ENCODE peak calls at places on chromosomes 12 and 14, in six cellular contexts. V is mesendoderm; I is A549; H is CD8-positive, alpha-beta memory T cell; C is sigmoid colon; F is right atrium auricular region. R is an unnamed sample.

GRCh38 chr12:102483466-102483865 is 3.1 kb upstream of the IGF1 start:
- DNase-seq in V (no peak), I (no peak), C (no peak), H (no peak), F (no peak), R (no peak)

GRCh38 chr12:111084172-111084571 is 163.8 kb upstream of the MYL2 start:
- DNase-seq in C (no peak), V (no peak), F (no peak), H (no peak), I (no peak), R (no peak)

GRCh38 chr12:50174971-50175715 is 8.0 kb upstream of the CERS5 start:
- DNase-seq in F (no peak), I (peak), H (peak), V (peak), C (no peak), R (no peak)

GRCh38 chr14:64601571-64601970 is 51.8 kb downstream of the PPP1R36 start:
- DNase-seq in F (no peak), V (no peak), I (no peak), H (no peak), C (no peak), R (no peak)

GRCh38 chr14:75522224-75522764 is at the start of gene BATF:
- DNase-seq in V (no peak), C (no peak), H (peak), I (no peak), F (no peak), R (no peak)

GRCh38 chr12:83408841-83409240 is 722.1 kb downstream of the TMTC2 start:
- DNase-seq in F (no peak), C (no peak), H (no peak), V (no peak), I (no peak), R (no peak)

GRCh38 chr14:104799657-104800599 is 973 bp upstream of the ZBTB42 start:
- DNase-seq in V (peak), H (peak), I (no peak), F (peak), C (peak), R (peak)

GRCh38 chr12:105228494-105228893 is 7.5 kb downstream of the APPL2 start:
- DNase-seq in V (no peak), H (no peak), C (no peak), F (no peak), I (no peak), R (no peak)

GRCh38 chr12:72966684-72967083 is 694.5 kb downstream of the TRHDE start:
- DNase-seq in I (no peak), C (no peak), V (no peak), H (no peak), F (no peak), R (no peak)

GRCh38 chr12:126268222-126268621 is 1203.0 kb downstream of the AACS start:
- DNase-seq in V (no peak), C (no peak), H (no peak), F (no peak), I (no peak), R (no peak)

GRCh38 chr14:101083564-101084435 is 180.3 kb upstream of the RTL1 start:
- DNase-seq in F (peak), V (peak), I (peak), H (no peak), C (no peak), R (no peak)

GRCh38 chr12:72271741-72272661 is at the start of gene TRHDE:
- DNase-seq in H (no peak), C (peak), F (peak), V (peak), I (peak), R (no peak)

GRCh38 chr14:75340921-75341320 is 62.3 kb downstream of the FOS start:
- DNase-seq in I (no peak), F (peak), V (no peak), C (peak), H (no peak), R (peak)

GRCh38 chr12:28177862-28178261 is 12.4 kb upstream of the CCDC91 start:
- DNase-seq in F (no peak), I (no peak), C (no peak), H (no peak), V (no peak), R (no peak)

GRCh38 chr12:111311011-111311410 is 57.9 kb downstream of the PHETA1 start:
- DNase-seq in I (no peak), C (no peak), V (no peak), H (no peak), F (no peak), R (no peak)

GRCh38 chr14:21874167-21874566 is 200.5 kb upstream of the OR4E1 start:
- DNase-seq in C (no peak), I (no peak), H (peak), V (no peak), F (no peak), R (no peak)

GRCh38 chr14:105165761-105166485 is 2.7 kb downstream of the JAG2 start:
- DNase-seq in V (no peak), I (no peak), H (no peak), C (no peak), F (no peak), R (no peak)

GRCh38 chr14:37232907-37233481 is 35.3 kb downstream of the MIPOL1 start:
- DNase-seq in F (no peak), I (peak), V (peak), C (no peak), H (no peak), R (no peak)

GRCh38 chr14:91078095-91078737 is 17.8 kb upstream of the RPS6KA5 start:
- DNase-seq in V (no peak), H (peak), I (no peak), F (no peak), C (no peak), R (no peak)

GRCh38 chr12:22477894-22478287 is 66.5 kb downstream of the C2CD5 start:
- DNase-seq in I (no peak), V (no peak), C (no peak), F (no peak), H (no peak), R (no peak)

GRCh38 chr12:101748907-101749306 is 9.6 kb upstream of the SYCP3 start:
- DNase-seq in F (no peak), I (no peak), C (no peak), H (no peak), V (no peak), R (no peak)

GRCh38 chr12:80869264-80869663 is 68.5 kb downstream of the LIN7A start:
- DNase-seq in H (no peak), V (no peak), C (no peak), F (no peak), I (no peak), R (no peak)

GRCh38 chr14:23861666-23862065 is 91.9 kb upstream of the DHRS4 start:
- DNase-seq in I (peak), F (no peak), H (no peak), V (peak), C (no peak), R (no peak)

GRCh38 chr12:15629108-15629507 is 160.1 kb downstream of the EPS8 start:
- DNase-seq in F (peak), H (no peak), I (peak), V (peak), C (peak), R (peak)

GRCh38 chr12:107759410-107759809 is 1.5 kb downstream of the PRDM4 start:
- DNase-seq in I (peak), V (peak), F (no peak), H (no peak), C (no peak), R (no peak)

DNA sequence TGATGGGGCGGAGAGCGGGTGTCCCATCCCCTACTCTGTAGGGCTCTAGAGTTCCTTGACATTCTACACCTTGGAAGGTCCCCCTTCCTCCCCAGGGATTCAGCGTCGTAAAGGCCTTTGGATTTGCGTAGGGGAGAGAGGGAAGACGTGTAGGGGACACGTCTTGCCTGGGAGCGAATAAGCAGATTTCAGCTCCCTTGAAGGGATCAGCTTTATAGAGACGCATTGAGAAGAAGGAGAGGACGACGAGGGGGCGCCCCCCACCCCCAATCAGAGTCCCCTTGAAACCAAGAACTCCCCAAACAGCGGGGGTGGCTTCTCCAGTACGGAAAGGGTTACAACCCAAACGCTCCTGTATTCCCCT is 324 bp downstream of the CALCOCO1 start:
- DNase-seq in H (no peak), F (no peak), V (no peak), I (no peak), C (no peak), R (peak)
- H3K27ac ChIP-seq in H (peak), F (peak), V (no peak), I (peak), C (peak), R (peak)

DNA sequence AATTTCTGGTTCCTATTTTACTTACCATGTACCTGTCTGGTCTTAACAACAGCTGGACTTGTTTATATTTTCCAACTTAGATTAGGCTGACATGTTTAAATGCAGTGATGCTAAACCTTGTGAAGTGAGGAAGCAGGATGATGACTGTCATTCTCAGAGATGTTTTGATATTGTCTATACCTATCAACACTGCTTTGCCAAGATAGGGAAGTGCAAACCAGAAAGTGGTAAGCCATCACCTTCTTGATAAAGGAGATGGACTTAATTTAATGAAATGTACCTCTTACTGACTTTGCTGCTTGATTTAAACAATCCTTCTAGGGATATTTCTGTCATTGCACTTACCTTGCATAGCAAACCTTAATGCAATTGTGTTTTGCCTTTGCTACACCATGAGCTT is 2.2 kb downstream of the BICD1 start:
- DNase-seq in V (no peak), F (no peak), I (no peak), H (no peak), C (no peak), R (no peak)
- H3K4me3 ChIP-seq in V (peak), F (no peak), I (peak), H (peak), C (no peak), R (no peak)

DNA sequence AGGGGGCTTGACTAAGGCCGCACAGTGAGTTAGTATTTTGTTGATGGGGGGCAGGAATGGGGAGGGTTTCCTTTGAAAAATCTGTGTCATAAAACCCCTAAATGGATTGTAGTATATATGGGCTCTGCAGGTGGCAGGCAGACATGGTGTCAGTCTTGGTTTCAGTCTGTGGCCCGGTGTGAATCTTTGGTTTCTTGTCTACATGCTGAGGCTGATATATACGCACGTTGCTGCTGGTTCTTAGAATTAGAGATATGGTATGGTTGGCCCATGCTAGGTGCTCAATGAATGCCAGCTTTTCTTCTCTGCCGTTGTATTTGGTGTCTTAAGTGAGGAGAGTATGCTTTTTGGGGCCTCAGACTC is 73.1 kb downstream of the TSPAN9 start:
- DNase-seq in H (no peak), F (no peak), V (no peak), C (no peak), I (no peak), R (no peak)
- H3K27ac ChIP-seq in H (no peak), F (peak), V (peak), C (no peak), I (no peak), R (no peak)

GRCh38 chr12:77847060-77847541 is 16.4 kb downstream of the NAV3 start:
- DNase-seq in F (no peak), C (no peak), H (no peak), I (no peak), V (peak), R (no peak)

GRCh38 chr12:77842430-77842829 is 11.7 kb downstream of the NAV3 start:
- DNase-seq in V (peak), C (no peak), I (peak), F (no peak), H (no peak), R (no peak)

GRCh38 chr12:77837876-77838291 is 7.2 kb downstream of the NAV3 start:
- DNase-seq in I (no peak), H (no peak), F (no peak), V (no peak), C (no peak), R (peak)

GRCh38 chr12:77845831-77846230 is 15.1 kb downstream of the NAV3 start:
- DNase-seq in C (no peak), V (no peak), H (no peak), F (no peak), I (no peak), R (no peak)

DNA sequence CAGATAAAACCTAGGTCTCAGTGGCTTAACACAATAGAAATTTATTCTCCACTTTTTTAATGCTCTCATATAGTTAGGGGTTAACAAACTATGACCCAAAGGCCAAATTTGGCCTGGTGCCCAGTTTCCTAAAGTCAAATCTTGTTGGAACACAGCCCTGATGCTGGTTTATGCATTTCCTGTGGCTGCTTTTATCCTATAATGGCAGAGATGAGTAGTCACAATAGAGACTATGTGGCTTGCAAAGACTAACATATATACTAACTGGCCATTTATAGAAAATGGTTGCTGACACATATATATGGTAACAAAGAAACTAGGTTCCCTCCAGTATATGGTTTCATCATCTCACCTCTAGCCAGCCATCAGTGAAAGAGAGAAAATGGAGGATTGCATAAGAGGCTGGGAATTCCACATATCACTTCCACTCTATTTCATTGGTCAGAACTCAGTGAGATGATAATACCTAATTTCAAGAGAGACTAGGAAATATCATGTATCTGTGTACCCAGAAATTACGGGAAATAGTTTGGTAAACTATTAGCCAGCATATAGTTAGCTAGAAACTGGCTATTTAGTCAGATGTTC is 10.9 kb downstream of the NAV3 start:
- DNase-seq in C (no peak), V (no peak), H (no peak), F (no peak), I (no peak), R (no peak)
- H3K4me3 ChIP-seq in C (no peak), V (no peak), H (no peak), F (no peak), I (no peak), R (no peak)

GRCh38 chr14:31726337-31726736 is 165.1 kb downstream of the NUBPL start:
- DNase-seq in V (no peak), I (no peak), C (no peak), H (no peak), F (no peak), R (no peak)
- H3K27ac ChIP-seq in V (no peak), I (no peak), C (no peak), H (no peak), F (no peak), R (no peak)

GRCh38 chr14:76904740-76905569 is 78.7 kb downstream of the LRRC74A start:
- DNase-seq in C (peak), I (peak), F (peak), V (no peak), H (peak), R (peak)
- H3K4me3 ChIP-seq in C (no peak), I (peak), F (no peak), V (no peak), H (no peak), R (no peak)

GRCh38 chr14:51444381-51445000 is 204.4 kb downstream of the TMX1 start:
- DNase-seq in F (no peak), V (no peak), I (no peak), H (no peak), C (no peak), R (no peak)

GRCh38 chr14:51439896-51440295 is 199.8 kb downstream of the TMX1 start:
- DNase-seq in F (no peak), H (no peak), C (no peak), V (peak), I (no peak), R (no peak)

GRCh38 chr14:51443195-51444018 is 203.4 kb downstream of the TMX1 start:
- DNase-seq in V (no peak), I (no peak), H (no peak), F (no peak), C (no peak), R (no peak)

GRCh38 chr14:51442513-51443175 is 202.6 kb downstream of the TMX1 start:
- DNase-seq in I (peak), V (no peak), F (peak), H (no peak), C (no peak), R (no peak)

DNA sequence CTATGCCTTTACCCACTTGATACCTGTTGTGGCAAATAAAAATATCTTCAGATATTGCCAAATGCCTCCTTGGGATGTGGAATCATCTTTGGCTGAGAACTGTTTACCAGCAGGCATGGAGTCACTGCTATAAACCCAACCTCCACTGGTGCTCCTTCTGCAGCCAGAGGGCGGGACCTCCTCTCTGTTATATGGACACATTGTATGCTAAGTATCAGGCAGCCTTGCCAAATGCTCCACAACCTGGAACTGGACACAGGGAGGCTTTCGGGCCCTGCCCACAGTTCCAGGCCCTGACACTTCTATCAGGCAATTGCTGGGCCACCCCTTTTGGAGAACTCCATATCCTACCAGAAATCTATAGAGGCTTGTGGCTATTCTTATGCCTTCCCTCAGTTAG is 201.0 kb downstream of the TMX1 start:
- DNase-seq in C (no peak), H (no peak), I (peak), V (peak), F (no peak), R (no peak)
- H3K27ac ChIP-seq in C (no peak), H (no peak), I (no peak), V (no peak), F (no peak), R (no peak)

GRCh38 chr14:92121207-92121669 is 268 bp downstream of the NDUFB1 start:
- DNase-seq in F (no peak), I (peak), H (no peak), V (no peak), C (peak), R (peak)

GRCh38 chr14:92121670-92122350 is at the start of the genes CPSF2 and NDUFB1:
- DNase-seq in F (peak), I (peak), C (peak), V (peak), H (peak), R (peak)

GRCh38 chr14:92122351-92122677 is 545 bp downstream of the CPSF2 start:
- DNase-seq in F (no peak), H (no peak), V (peak), C (no peak), I (peak), R (no peak)

DNA sequence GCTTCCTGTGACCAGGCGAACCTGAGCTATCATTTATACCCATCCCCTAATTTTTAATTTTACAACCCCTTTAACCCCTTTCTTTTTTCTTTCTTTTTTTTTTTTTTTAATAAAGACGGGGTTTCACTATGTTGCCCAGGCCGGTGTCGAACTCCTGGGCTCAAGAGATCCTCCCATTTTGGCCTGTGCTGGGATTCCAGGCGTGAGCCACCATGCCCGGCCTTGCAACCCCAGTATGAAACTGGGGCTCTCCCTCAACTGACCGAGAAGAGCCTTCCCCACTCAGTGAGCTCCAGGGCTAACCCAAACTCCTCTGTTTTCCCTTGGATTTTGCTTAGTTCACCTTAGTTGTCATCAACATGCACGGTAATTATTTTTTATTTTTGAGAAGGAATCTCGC is 992 bp downstream of the CPSF2 start:
- DNase-seq in H (no peak), C (no peak), I (no peak), V (no peak), F (no peak), R (no peak)
- H3K4me3 ChIP-seq in H (peak), C (peak), I (peak), V (peak), F (peak), R (peak)